ENCODE peak calls at places on chromosomes 6 and 20, in four cellular contexts. One of them, this sample, is unnamed. For H3K4me1, the result is how much of the 10 kb centered on the place peaks cover.

GRCh38 chr6:45105170-45105820 is 222.8 kb upstream of the RUNX2 start:
- DNase-seq in prostate gland: no peak
- DNase-seq in IMR-90: peak
- DNase-seq in upper lobe of left lung: no peak
- DNase-seq in this sample: no peak

GRCh38 chr6:6998194-6998569 is 109.6 kb upstream of the RREB1 start:
- DNase-seq in prostate gland: no peak
- DNase-seq in IMR-90: no peak
- DNase-seq in upper lobe of left lung: no peak
- DNase-seq in this sample: no peak

GRCh38 chr6:49856282-49856681 is 10.1 kb downstream of the CRISP1 start:
- DNase-seq in prostate gland: no peak
- DNase-seq in IMR-90: no peak
- DNase-seq in upper lobe of left lung: no peak
- DNase-seq in this sample: no peak

GRCh38 chr6:151087861-151088598 is 151.7 kb upstream of the AKAP12 start:
- DNase-seq in prostate gland: no peak
- DNase-seq in IMR-90: peak
- DNase-seq in upper lobe of left lung: no peak
- DNase-seq in this sample: no peak

GRCh38 chr6:154763650-154764049 is 30.4 kb downstream of the SCAF8 start:
- DNase-seq in prostate gland: no peak
- DNase-seq in IMR-90: peak
- DNase-seq in upper lobe of left lung: no peak
- DNase-seq in this sample: no peak

GRCh38 chr6:112013051-112013450 is 40.9 kb upstream of the CCN6 start:
- DNase-seq in prostate gland: no peak
- DNase-seq in IMR-90: peak
- DNase-seq in upper lobe of left lung: no peak
- DNase-seq in this sample: no peak

GRCh38 chr6:42547407-42548329 is 16.2 kb upstream of the UBR2 start:
- DNase-seq in prostate gland: peak
- DNase-seq in IMR-90: peak
- DNase-seq in upper lobe of left lung: peak
- DNase-seq in this sample: peak

GRCh38 chr20:43737925-43738324 is 11.1 kb upstream of the GTSF1L start:
- DNase-seq in prostate gland: no peak
- DNase-seq in IMR-90: no peak
- DNase-seq in upper lobe of left lung: no peak
- DNase-seq in this sample: no peak

GRCh38 chr6:166598441-166599138 is 12.1 kb upstream of the RAMACL start:
- DNase-seq in prostate gland: no peak
- DNase-seq in IMR-90: peak
- DNase-seq in upper lobe of left lung: peak
- DNase-seq in this sample: no peak

GRCh38 chr20:37524859-37525708 is 2.6 kb downstream of the BLCAP start:
- DNase-seq in prostate gland: peak
- DNase-seq in IMR-90: peak
- DNase-seq in upper lobe of left lung: peak
- DNase-seq in this sample: no peak

GRCh38 chr20:56091635-56092180 is 86.4 kb upstream of the CBLN4 start:
- DNase-seq in prostate gland: no peak
- DNase-seq in IMR-90: no peak
- DNase-seq in upper lobe of left lung: no peak
- DNase-seq in this sample: no peak

GRCh38 chr6:14682821-14683220 is 563.0 kb upstream of the JARID2 start:
- DNase-seq in prostate gland: no peak
- DNase-seq in IMR-90: peak
- DNase-seq in upper lobe of left lung: no peak
- DNase-seq in this sample: no peak

GRCh38 chr20:56223352-56223751 is 25.2 kb upstream of the MC3R start:
- DNase-seq in prostate gland: peak
- DNase-seq in IMR-90: no peak
- DNase-seq in upper lobe of left lung: no peak
- DNase-seq in this sample: no peak

GRCh38 chr6:42390228-42390934 is 61.3 kb downstream of the TRERF1 start:
- DNase-seq in prostate gland: no peak
- DNase-seq in IMR-90: no peak
- DNase-seq in upper lobe of left lung: no peak
- DNase-seq in this sample: no peak

GRCh38 chr6:168118935-168119334 is 39.9 kb upstream of the FRMD1 start:
- DNase-seq in prostate gland: no peak
- DNase-seq in IMR-90: no peak
- DNase-seq in upper lobe of left lung: peak
- DNase-seq in this sample: peak

GRCh38 chr6:44342489-44342888 is at the start of gene SPATS1:
- DNase-seq in prostate gland: peak
- DNase-seq in IMR-90: no peak
- DNase-seq in upper lobe of left lung: no peak
- DNase-seq in this sample: no peak

GRCh38 chr6:15017251-15017650 is 228.6 kb upstream of the JARID2 start:
- DNase-seq in prostate gland: no peak
- DNase-seq in IMR-90: peak
- DNase-seq in upper lobe of left lung: peak
- DNase-seq in this sample: no peak

GRCh38 chr6:130324657-130325056 is 41.2 kb upstream of the TMEM200A start:
- DNase-seq in prostate gland: no peak
- DNase-seq in IMR-90: peak
- DNase-seq in upper lobe of left lung: no peak
- DNase-seq in this sample: no peak

GRCh38 chr6:168366473-168366872 is 46.9 kb upstream of the DACT2 start:
- DNase-seq in prostate gland: no peak
- DNase-seq in IMR-90: no peak
- DNase-seq in upper lobe of left lung: no peak
- DNase-seq in this sample: peak

GRCh38 chr6:165183496-165184140 is 125.8 kb downstream of the C6orf118 start:
- DNase-seq in prostate gland: no peak
- DNase-seq in IMR-90: no peak
- DNase-seq in upper lobe of left lung: no peak
- DNase-seq in this sample: no peak

GRCh38 chr20:7029005-7029404 is 261.5 kb downstream of the BMP2 start:
- DNase-seq in prostate gland: no peak
- DNase-seq in IMR-90: no peak
- DNase-seq in upper lobe of left lung: no peak
- DNase-seq in this sample: no peak

GRCh38 chr20:21529863-21530262 is 16.0 kb upstream of the NKX2-2 start:
- DNase-seq in prostate gland: no peak
- DNase-seq in IMR-90: no peak
- DNase-seq in upper lobe of left lung: no peak
- DNase-seq in this sample: no peak

GRCh38 chr6:35810831-35811698 is 5.9 kb downstream of the LHFPL5 start:
- DNase-seq in prostate gland: no peak
- DNase-seq in IMR-90: peak
- DNase-seq in upper lobe of left lung: no peak
- DNase-seq in this sample: no peak

GRCh38 chr6:104540743-104541142 is 319.0 kb downstream of the HACE1 start:
- DNase-seq in prostate gland: no peak
- DNase-seq in IMR-90: peak
- DNase-seq in upper lobe of left lung: no peak
- DNase-seq in this sample: no peak

GRCh38 chr20:36310215-36310981 is 4.3 kb downstream of the DLGAP4 start:
- DNase-seq in prostate gland: no peak
- DNase-seq in IMR-90: no peak
- DNase-seq in upper lobe of left lung: no peak
- DNase-seq in this sample: no peak
- TF ChIP-seq POLR2A in prostate gland: no peak
- TF ChIP-seq POLR2A in IMR-90: no peak
- TF ChIP-seq POLR2A in upper lobe of left lung: no peak
- TF ChIP-seq POLR2A in this sample: no peak

GRCh38 chr6:1659816-1660215 is 50.1 kb downstream of the FOXC1 start:
- DNase-seq in prostate gland: no peak
- DNase-seq in IMR-90: no peak
- DNase-seq in upper lobe of left lung: no peak
- DNase-seq in this sample: no peak
- H3K4me1 ChIP-seq in prostate gland: under half
- H3K4me1 ChIP-seq in IMR-90: under half
- H3K4me1 ChIP-seq in upper lobe of left lung: under half
- H3K4me1 ChIP-seq in this sample: under half

DNA sequence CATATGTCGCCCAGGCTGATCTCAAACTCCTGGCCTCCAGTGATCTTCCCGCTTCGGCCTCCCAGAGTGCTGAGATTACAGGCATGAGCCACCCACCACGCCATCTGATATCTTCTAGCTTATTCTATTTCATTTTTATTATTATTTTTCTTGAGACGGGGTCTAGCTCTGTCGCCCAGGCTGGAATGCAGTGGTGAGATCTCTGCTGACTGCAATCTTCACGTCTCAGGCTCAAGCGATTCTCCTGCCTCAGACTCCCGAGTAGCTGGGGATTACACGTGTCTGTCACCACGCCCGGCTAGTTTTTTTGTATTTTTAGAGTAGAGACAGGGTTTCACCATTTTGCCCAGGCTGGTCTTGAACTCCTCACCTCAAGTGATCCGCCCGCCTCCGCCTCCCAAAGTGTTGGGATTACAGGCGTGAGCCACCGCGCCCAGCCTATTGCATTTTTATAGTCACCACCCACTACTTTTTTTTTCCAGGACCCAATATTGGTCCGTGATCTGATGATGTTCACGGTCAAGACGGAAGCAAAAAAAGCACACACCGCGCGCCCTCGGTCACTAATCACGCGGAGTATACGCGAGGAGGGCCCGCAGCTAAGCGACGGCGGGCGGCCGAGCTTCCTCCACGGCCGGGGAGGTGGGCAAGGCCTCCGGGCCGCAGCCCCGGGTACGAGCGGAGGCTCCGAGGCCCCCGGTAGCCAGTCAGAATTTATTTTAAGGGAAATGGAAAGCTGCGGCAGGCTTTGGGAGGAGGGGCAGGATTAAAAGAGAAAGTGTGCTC is 1.1 kb upstream of the LSM14B start:
- DNase-seq in prostate gland: peak
- DNase-seq in IMR-90: peak
- DNase-seq in upper lobe of left lung: peak
- DNase-seq in this sample: no peak
- TF ChIP-seq POLR2A in prostate gland: no peak
- TF ChIP-seq POLR2A in IMR-90: no peak
- TF ChIP-seq POLR2A in upper lobe of left lung: no peak
- TF ChIP-seq POLR2A in this sample: no peak

DNA sequence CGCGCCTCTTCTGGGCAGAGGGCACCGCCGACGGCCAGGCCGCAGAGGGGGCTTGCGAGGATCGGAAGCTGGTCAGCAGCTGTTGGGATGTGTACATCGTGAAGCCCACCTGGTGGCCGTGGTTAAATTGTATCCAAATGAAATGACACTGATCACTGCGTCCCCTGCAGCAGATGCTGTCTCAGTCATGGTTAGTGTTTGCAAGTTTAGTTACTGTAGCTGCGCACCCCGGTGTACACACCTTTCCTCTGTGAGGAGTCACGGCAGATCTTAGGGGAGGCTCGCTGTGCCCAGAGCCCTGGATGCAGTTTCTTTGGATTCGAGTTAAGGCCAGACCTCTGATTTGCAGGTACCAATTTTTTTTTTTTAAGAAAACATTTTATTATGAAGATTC is 687 bp downstream of the NAA20 start:
- DNase-seq in prostate gland: no peak
- DNase-seq in IMR-90: no peak
- DNase-seq in upper lobe of left lung: no peak
- DNase-seq in this sample: no peak
- H3K4me1 ChIP-seq in prostate gland: under half
- H3K4me1 ChIP-seq in IMR-90: under half
- H3K4me1 ChIP-seq in upper lobe of left lung: under half
- H3K4me1 ChIP-seq in this sample: under half

GRCh38 chr6:88963139-88964090 is at the start of gene RNGTT:
- DNase-seq in prostate gland: peak
- DNase-seq in IMR-90: peak
- DNase-seq in upper lobe of left lung: peak
- DNase-seq in this sample: peak
- TF ChIP-seq POLR2A in prostate gland: peak
- TF ChIP-seq POLR2A in IMR-90: peak
- TF ChIP-seq POLR2A in upper lobe of left lung: no peak
- TF ChIP-seq POLR2A in this sample: peak

This sample was measured in suprapubic skin.